ENCODE peak calls at places on chromosomes 12 and 14, in nine cellular contexts. One of them, this sample, is unnamed.

GRCh38 chr14:100844082-100844408 is 18.1 kb downstream of the MEG3 start:
- DNase-seq in neuronal stem cell: no peak
- DNase-seq in activated T-cell treated with anti-CD3 and anti-CD28 coated beads for 1 hour: no peak
- DNase-seq in activated T-helper 1 cell treated with anti-CD3 and anti-CD28 coated beads, Interleukin-2, amount 50 U/mL, for 16 hours: no peak
- DNase-seq in left lung: no peak
- DNase-seq in glutamatergic neuron: no peak
- DNase-seq in astrocyte of the spinal cord: no peak
- DNase-seq in heart right ventricle: no peak
- DNase-seq in effector memory CD4-positive, alpha-beta T cell: no peak
- DNase-seq in this sample: no peak

GRCh38 chr12:15851919-15852318 is 30.3 kb upstream of the STRAP start:
- DNase-seq in neuronal stem cell: no peak
- DNase-seq in activated T-cell treated with anti-CD3 and anti-CD28 coated beads for 1 hour: no peak
- DNase-seq in activated T-helper 1 cell treated with anti-CD3 and anti-CD28 coated beads, Interleukin-2, amount 50 U/mL, for 16 hours: no peak
- DNase-seq in left lung: no peak
- DNase-seq in glutamatergic neuron: no peak
- DNase-seq in astrocyte of the spinal cord: no peak
- DNase-seq in heart right ventricle: no peak
- DNase-seq in effector memory CD4-positive, alpha-beta T cell: no peak
- DNase-seq in this sample: no peak

GRCh38 chr12:72622556-72622955 is 350.4 kb downstream of the TRHDE start:
- DNase-seq in neuronal stem cell: no peak
- DNase-seq in activated T-cell treated with anti-CD3 and anti-CD28 coated beads for 1 hour: no peak
- DNase-seq in activated T-helper 1 cell treated with anti-CD3 and anti-CD28 coated beads, Interleukin-2, amount 50 U/mL, for 16 hours: no peak
- DNase-seq in left lung: no peak
- DNase-seq in glutamatergic neuron: no peak
- DNase-seq in astrocyte of the spinal cord: no peak
- DNase-seq in heart right ventricle: no peak
- DNase-seq in effector memory CD4-positive, alpha-beta T cell: no peak
- DNase-seq in this sample: no peak

GRCh38 chr14:46036099-46036498 is 615.5 kb downstream of the RPL10L start:
- DNase-seq in neuronal stem cell: no peak
- DNase-seq in activated T-cell treated with anti-CD3 and anti-CD28 coated beads for 1 hour: no peak
- DNase-seq in activated T-helper 1 cell treated with anti-CD3 and anti-CD28 coated beads, Interleukin-2, amount 50 U/mL, for 16 hours: no peak
- DNase-seq in left lung: no peak
- DNase-seq in glutamatergic neuron: no peak
- DNase-seq in astrocyte of the spinal cord: no peak
- DNase-seq in heart right ventricle: no peak
- DNase-seq in effector memory CD4-positive, alpha-beta T cell: no peak
- DNase-seq in this sample: no peak

GRCh38 chr12:21301-22189 is 45.0 kb upstream of the IQSEC3 start:
- DNase-seq in neuronal stem cell: no peak
- DNase-seq in activated T-cell treated with anti-CD3 and anti-CD28 coated beads for 1 hour: no peak
- DNase-seq in activated T-helper 1 cell treated with anti-CD3 and anti-CD28 coated beads, Interleukin-2, amount 50 U/mL, for 16 hours: no peak
- DNase-seq in left lung: no peak
- DNase-seq in glutamatergic neuron: no peak
- DNase-seq in astrocyte of the spinal cord: no peak
- DNase-seq in heart right ventricle: no peak
- DNase-seq in effector memory CD4-positive, alpha-beta T cell: no peak
- DNase-seq in this sample: no peak

GRCh38 chr14:31829256-31829923 is 247.7 kb upstream of the ARHGAP5 start:
- DNase-seq in neuronal stem cell: no peak
- DNase-seq in activated T-cell treated with anti-CD3 and anti-CD28 coated beads for 1 hour: no peak
- DNase-seq in activated T-helper 1 cell treated with anti-CD3 and anti-CD28 coated beads, Interleukin-2, amount 50 U/mL, for 16 hours: no peak
- DNase-seq in left lung: no peak
- DNase-seq in glutamatergic neuron: no peak
- DNase-seq in astrocyte of the spinal cord: peak; percentile 82
- DNase-seq in heart right ventricle: no peak
- DNase-seq in effector memory CD4-positive, alpha-beta T cell: no peak
- DNase-seq in this sample: no peak

GRCh38 chr14:104689620-104690265 is 325 bp downstream of the INF2 start:
- DNase-seq in neuronal stem cell: no peak
- DNase-seq in activated T-cell treated with anti-CD3 and anti-CD28 coated beads for 1 hour: no peak
- DNase-seq in activated T-helper 1 cell treated with anti-CD3 and anti-CD28 coated beads, Interleukin-2, amount 50 U/mL, for 16 hours: no peak
- DNase-seq in left lung: no peak
- DNase-seq in glutamatergic neuron: no peak
- DNase-seq in astrocyte of the spinal cord: no peak
- DNase-seq in heart right ventricle: no peak
- DNase-seq in effector memory CD4-positive, alpha-beta T cell: no peak
- DNase-seq in this sample: no peak

GRCh38 chr12:7099290-7099996 is 7.2 kb upstream of the C1R start:
- DNase-seq in neuronal stem cell: no peak
- DNase-seq in activated T-cell treated with anti-CD3 and anti-CD28 coated beads for 1 hour: no peak
- DNase-seq in activated T-helper 1 cell treated with anti-CD3 and anti-CD28 coated beads, Interleukin-2, amount 50 U/mL, for 16 hours: no peak
- DNase-seq in left lung: no peak
- DNase-seq in glutamatergic neuron: no peak
- DNase-seq in astrocyte of the spinal cord: no peak
- DNase-seq in heart right ventricle: no peak
- DNase-seq in effector memory CD4-positive, alpha-beta T cell: no peak
- DNase-seq in this sample: no peak

GRCh38 chr12:88932457-88932856 is 352.2 kb upstream of the KITLG start:
- DNase-seq in neuronal stem cell: no peak
- DNase-seq in activated T-cell treated with anti-CD3 and anti-CD28 coated beads for 1 hour: no peak
- DNase-seq in activated T-helper 1 cell treated with anti-CD3 and anti-CD28 coated beads, Interleukin-2, amount 50 U/mL, for 16 hours: no peak
- DNase-seq in left lung: no peak
- DNase-seq in glutamatergic neuron: no peak
- DNase-seq in astrocyte of the spinal cord: no peak
- DNase-seq in heart right ventricle: no peak
- DNase-seq in effector memory CD4-positive, alpha-beta T cell: no peak
- DNase-seq in this sample: no peak

GRCh38 chr12:95959107-95959506 is 16.0 kb downstream of the AMDHD1 start:
- DNase-seq in neuronal stem cell: no peak
- DNase-seq in activated T-cell treated with anti-CD3 and anti-CD28 coated beads for 1 hour: no peak
- DNase-seq in activated T-helper 1 cell treated with anti-CD3 and anti-CD28 coated beads, Interleukin-2, amount 50 U/mL, for 16 hours: no peak
- DNase-seq in left lung: no peak
- DNase-seq in glutamatergic neuron: no peak
- DNase-seq in astrocyte of the spinal cord: peak; percentile 8
- DNase-seq in heart right ventricle: no peak
- DNase-seq in effector memory CD4-positive, alpha-beta T cell: no peak
- DNase-seq in this sample: no peak

GRCh38 chr12:108532061-108532848 is 17.2 kb downstream of the FICD start:
- DNase-seq in neuronal stem cell: no peak
- DNase-seq in activated T-cell treated with anti-CD3 and anti-CD28 coated beads for 1 hour: no peak
- DNase-seq in activated T-helper 1 cell treated with anti-CD3 and anti-CD28 coated beads, Interleukin-2, amount 50 U/mL, for 16 hours: no peak
- DNase-seq in left lung: no peak
- DNase-seq in glutamatergic neuron: no peak
- DNase-seq in astrocyte of the spinal cord: no peak
- DNase-seq in heart right ventricle: no peak
- DNase-seq in effector memory CD4-positive, alpha-beta T cell: no peak
- DNase-seq in this sample: no peak

GRCh38 chr12:106342397-106343212 is 14.9 kb upstream of the POLR3B start:
- DNase-seq in neuronal stem cell: no peak
- DNase-seq in activated T-cell treated with anti-CD3 and anti-CD28 coated beads for 1 hour: no peak
- DNase-seq in activated T-helper 1 cell treated with anti-CD3 and anti-CD28 coated beads, Interleukin-2, amount 50 U/mL, for 16 hours: no peak
- DNase-seq in left lung: peak; percentile 77
- DNase-seq in glutamatergic neuron: no peak
- DNase-seq in astrocyte of the spinal cord: peak; percentile 72
- DNase-seq in heart right ventricle: peak; percentile 79
- DNase-seq in effector memory CD4-positive, alpha-beta T cell: no peak
- DNase-seq in this sample: no peak

GRCh38 chr14:92678766-92679165 is 69.7 kb downstream of the LGMN start:
- DNase-seq in neuronal stem cell: no peak
- DNase-seq in activated T-cell treated with anti-CD3 and anti-CD28 coated beads for 1 hour: no peak
- DNase-seq in activated T-helper 1 cell treated with anti-CD3 and anti-CD28 coated beads, Interleukin-2, amount 50 U/mL, for 16 hours: no peak
- DNase-seq in left lung: no peak
- DNase-seq in glutamatergic neuron: no peak
- DNase-seq in astrocyte of the spinal cord: no peak
- DNase-seq in heart right ventricle: no peak
- DNase-seq in effector memory CD4-positive, alpha-beta T cell: no peak
- DNase-seq in this sample: no peak

GRCh38 chr14:92207012-92207927 is 85.5 kb downstream of the CPSF2 start:
- DNase-seq in neuronal stem cell: no peak
- DNase-seq in activated T-cell treated with anti-CD3 and anti-CD28 coated beads for 1 hour: no peak
- DNase-seq in activated T-helper 1 cell treated with anti-CD3 and anti-CD28 coated beads, Interleukin-2, amount 50 U/mL, for 16 hours: no peak
- DNase-seq in left lung: no peak
- DNase-seq in glutamatergic neuron: no peak
- DNase-seq in astrocyte of the spinal cord: no peak
- DNase-seq in heart right ventricle: no peak
- DNase-seq in effector memory CD4-positive, alpha-beta T cell: no peak
- DNase-seq in this sample: no peak

GRCh38 chr12:32828120-32828519 is 68.5 kb downstream of the PKP2 start:
- DNase-seq in neuronal stem cell: no peak
- DNase-seq in activated T-cell treated with anti-CD3 and anti-CD28 coated beads for 1 hour: no peak
- DNase-seq in activated T-helper 1 cell treated with anti-CD3 and anti-CD28 coated beads, Interleukin-2, amount 50 U/mL, for 16 hours: no peak
- DNase-seq in left lung: no peak
- DNase-seq in glutamatergic neuron: no peak
- DNase-seq in astrocyte of the spinal cord: no peak
- DNase-seq in heart right ventricle: no peak
- DNase-seq in effector memory CD4-positive, alpha-beta T cell: no peak
- DNase-seq in this sample: no peak

GRCh38 chr12:51430196-51430895 is 5.7 kb downstream of the SLC4A8 start:
- DNase-seq in neuronal stem cell: no peak
- DNase-seq in activated T-cell treated with anti-CD3 and anti-CD28 coated beads for 1 hour: no peak
- DNase-seq in activated T-helper 1 cell treated with anti-CD3 and anti-CD28 coated beads, Interleukin-2, amount 50 U/mL, for 16 hours: no peak
- DNase-seq in left lung: no peak
- DNase-seq in glutamatergic neuron: no peak
- DNase-seq in astrocyte of the spinal cord: no peak
- DNase-seq in heart right ventricle: no peak
- DNase-seq in effector memory CD4-positive, alpha-beta T cell: no peak
- DNase-seq in this sample: no peak